ENCODE peak calls at places on chromosomes 5 and 9, in six cellular contexts. One of them, this sample, is unnamed.

GRCh38 chr9:91803143-91803940 is 146.7 kb downstream of the ROR2 start:
- DNase-seq in HFF-Myc: no peak
- DNase-seq in natural killer cell treated with Interleukin-12 subunit alpha and Interleukin-12 subunit beta and Interleukin-15 and Interleukin-18, amount 100 ng/mL, for 72 hours: no peak
- DNase-seq in iris pigment epithelial cell: peak
- DNase-seq in AG08396: peak
- DNase-seq in activated T-cell treated with anti-CD3 and anti-CD28 coated beads for 1 hour: no peak
- DNase-seq in this sample: no peak

GRCh38 chr5:61999371-61999770 is 306.6 kb upstream of the KIF2A start:
- DNase-seq in iris pigment epithelial cell: no peak
- DNase-seq in HFF-Myc: no peak
- DNase-seq in activated T-cell treated with anti-CD3 and anti-CD28 coated beads for 1 hour: no peak
- DNase-seq in natural killer cell treated with Interleukin-12 subunit alpha and Interleukin-12 subunit beta and Interleukin-15 and Interleukin-18, amount 100 ng/mL, for 72 hours: no peak
- DNase-seq in AG08396: no peak
- DNase-seq in this sample: no peak

GRCh38 chr9:134870746-134871667 is 9.6 kb upstream of the FCN2 start:
- DNase-seq in iris pigment epithelial cell: no peak
- DNase-seq in AG08396: peak
- DNase-seq in activated T-cell treated with anti-CD3 and anti-CD28 coated beads for 1 hour: no peak
- DNase-seq in HFF-Myc: no peak
- DNase-seq in natural killer cell treated with Interleukin-12 subunit alpha and Interleukin-12 subunit beta and Interleukin-15 and Interleukin-18, amount 100 ng/mL, for 72 hours: no peak
- DNase-seq in this sample: no peak

GRCh38 chr5:37777472-37778135 is 62.2 kb downstream of the GDNF start:
- DNase-seq in AG08396: no peak
- DNase-seq in HFF-Myc: no peak
- DNase-seq in iris pigment epithelial cell: peak
- DNase-seq in activated T-cell treated with anti-CD3 and anti-CD28 coated beads for 1 hour: no peak
- DNase-seq in natural killer cell treated with Interleukin-12 subunit alpha and Interleukin-12 subunit beta and Interleukin-15 and Interleukin-18, amount 100 ng/mL, for 72 hours: no peak
- DNase-seq in this sample: no peak

GRCh38 chr9:19992556-19992955 is 203.7 kb upstream of the SLC24A2 start:
- DNase-seq in HFF-Myc: no peak
- DNase-seq in natural killer cell treated with Interleukin-12 subunit alpha and Interleukin-12 subunit beta and Interleukin-15 and Interleukin-18, amount 100 ng/mL, for 72 hours: no peak
- DNase-seq in activated T-cell treated with anti-CD3 and anti-CD28 coated beads for 1 hour: no peak
- DNase-seq in AG08396: no peak
- DNase-seq in iris pigment epithelial cell: peak
- DNase-seq in this sample: no peak

GRCh38 chr5:100424017-100424416 is 111.2 kb upstream of the FAM174A start:
- DNase-seq in activated T-cell treated with anti-CD3 and anti-CD28 coated beads for 1 hour: no peak
- DNase-seq in iris pigment epithelial cell: no peak
- DNase-seq in HFF-Myc: no peak
- DNase-seq in AG08396: no peak
- DNase-seq in natural killer cell treated with Interleukin-12 subunit alpha and Interleukin-12 subunit beta and Interleukin-15 and Interleukin-18, amount 100 ng/mL, for 72 hours: no peak
- DNase-seq in this sample: no peak

GRCh38 chr5:89584339-89584956 is 701.5 kb upstream of the MEF2C start:
- DNase-seq in activated T-cell treated with anti-CD3 and anti-CD28 coated beads for 1 hour: no peak
- DNase-seq in AG08396: peak
- DNase-seq in HFF-Myc: peak
- DNase-seq in natural killer cell treated with Interleukin-12 subunit alpha and Interleukin-12 subunit beta and Interleukin-15 and Interleukin-18, amount 100 ng/mL, for 72 hours: no peak
- DNase-seq in iris pigment epithelial cell: peak
- DNase-seq in this sample: no peak

GRCh38 chr5:36741138-36741537 is 134.7 kb downstream of the SLC1A3 start:
- DNase-seq in HFF-Myc: no peak
- DNase-seq in AG08396: no peak
- DNase-seq in iris pigment epithelial cell: no peak
- DNase-seq in activated T-cell treated with anti-CD3 and anti-CD28 coated beads for 1 hour: no peak
- DNase-seq in natural killer cell treated with Interleukin-12 subunit alpha and Interleukin-12 subunit beta and Interleukin-15 and Interleukin-18, amount 100 ng/mL, for 72 hours: no peak
- DNase-seq in this sample: no peak

GRCh38 chr9:130058887-130059286 is 5.2 kb downstream of the GPR107 start:
- DNase-seq in natural killer cell treated with Interleukin-12 subunit alpha and Interleukin-12 subunit beta and Interleukin-15 and Interleukin-18, amount 100 ng/mL, for 72 hours: no peak
- DNase-seq in HFF-Myc: no peak
- DNase-seq in activated T-cell treated with anti-CD3 and anti-CD28 coated beads for 1 hour: no peak
- DNase-seq in iris pigment epithelial cell: no peak
- DNase-seq in AG08396: no peak
- DNase-seq in this sample: no peak

GRCh38 chr5:91158011-91158410 is 225.1 kb downstream of the ARRDC3 start:
- DNase-seq in iris pigment epithelial cell: no peak
- DNase-seq in natural killer cell treated with Interleukin-12 subunit alpha and Interleukin-12 subunit beta and Interleukin-15 and Interleukin-18, amount 100 ng/mL, for 72 hours: no peak
- DNase-seq in HFF-Myc: no peak
- DNase-seq in AG08396: no peak
- DNase-seq in activated T-cell treated with anti-CD3 and anti-CD28 coated beads for 1 hour: no peak
- DNase-seq in this sample: no peak

GRCh38 chr9:84254972-84255371 is 85.6 kb downstream of the SLC28A3 start:
- DNase-seq in iris pigment epithelial cell: no peak
- DNase-seq in activated T-cell treated with anti-CD3 and anti-CD28 coated beads for 1 hour: no peak
- DNase-seq in HFF-Myc: no peak
- DNase-seq in natural killer cell treated with Interleukin-12 subunit alpha and Interleukin-12 subunit beta and Interleukin-15 and Interleukin-18, amount 100 ng/mL, for 72 hours: no peak
- DNase-seq in AG08396: no peak
- DNase-seq in this sample: no peak

GRCh38 chr5:156330141-156330870 is 3.3 kb downstream of the SGCD start:
- DNase-seq in natural killer cell treated with Interleukin-12 subunit alpha and Interleukin-12 subunit beta and Interleukin-15 and Interleukin-18, amount 100 ng/mL, for 72 hours: no peak
- DNase-seq in AG08396: no peak
- DNase-seq in activated T-cell treated with anti-CD3 and anti-CD28 coated beads for 1 hour: no peak
- DNase-seq in iris pigment epithelial cell: no peak
- DNase-seq in HFF-Myc: no peak
- DNase-seq in this sample: no peak

GRCh38 chr5:135671052-135671451 is 92.3 kb upstream of the CXCL14 start:
- DNase-seq in iris pigment epithelial cell: no peak
- DNase-seq in AG08396: no peak
- DNase-seq in HFF-Myc: no peak
- DNase-seq in activated T-cell treated with anti-CD3 and anti-CD28 coated beads for 1 hour: no peak
- DNase-seq in natural killer cell treated with Interleukin-12 subunit alpha and Interleukin-12 subunit beta and Interleukin-15 and Interleukin-18, amount 100 ng/mL, for 72 hours: no peak
- DNase-seq in this sample: no peak

GRCh38 chr5:52453176-52453575 is 334.5 kb upstream of the ITGA1 start:
- DNase-seq in AG08396: no peak
- DNase-seq in HFF-Myc: no peak
- DNase-seq in iris pigment epithelial cell: no peak
- DNase-seq in activated T-cell treated with anti-CD3 and anti-CD28 coated beads for 1 hour: no peak
- DNase-seq in natural killer cell treated with Interleukin-12 subunit alpha and Interleukin-12 subunit beta and Interleukin-15 and Interleukin-18, amount 100 ng/mL, for 72 hours: no peak
- DNase-seq in this sample: no peak

GRCh38 chr5:45578270-45578669 is 117.9 kb downstream of the HCN1 start:
- DNase-seq in iris pigment epithelial cell: peak
- DNase-seq in natural killer cell treated with Interleukin-12 subunit alpha and Interleukin-12 subunit beta and Interleukin-15 and Interleukin-18, amount 100 ng/mL, for 72 hours: no peak
- DNase-seq in AG08396: no peak
- DNase-seq in HFF-Myc: no peak
- DNase-seq in activated T-cell treated with anti-CD3 and anti-CD28 coated beads for 1 hour: no peak
- DNase-seq in this sample: no peak

GRCh38 chr5:66989286-66989685 is 207.3 kb downstream of the CD180 start:
- DNase-seq in AG08396: peak
- DNase-seq in natural killer cell treated with Interleukin-12 subunit alpha and Interleukin-12 subunit beta and Interleukin-15 and Interleukin-18, amount 100 ng/mL, for 72 hours: no peak
- DNase-seq in activated T-cell treated with anti-CD3 and anti-CD28 coated beads for 1 hour: no peak
- DNase-seq in HFF-Myc: no peak
- DNase-seq in iris pigment epithelial cell: peak
- DNase-seq in this sample: peak

GRCh38 chr9:71826289-71826688 is 58.0 kb upstream of the CEMIP2 start:
- DNase-seq in AG08396: no peak
- DNase-seq in natural killer cell treated with Interleukin-12 subunit alpha and Interleukin-12 subunit beta and Interleukin-15 and Interleukin-18, amount 100 ng/mL, for 72 hours: no peak
- DNase-seq in HFF-Myc: no peak
- DNase-seq in activated T-cell treated with anti-CD3 and anti-CD28 coated beads for 1 hour: no peak
- DNase-seq in iris pigment epithelial cell: no peak
- DNase-seq in this sample: no peak

GRCh38 chr9:77152289-77152688 is 25.0 kb upstream of the VPS13A start:
- DNase-seq in iris pigment epithelial cell: no peak
- DNase-seq in natural killer cell treated with Interleukin-12 subunit alpha and Interleukin-12 subunit beta and Interleukin-15 and Interleukin-18, amount 100 ng/mL, for 72 hours: no peak
- DNase-seq in activated T-cell treated with anti-CD3 and anti-CD28 coated beads for 1 hour: no peak
- DNase-seq in HFF-Myc: no peak
- DNase-seq in AG08396: no peak
- DNase-seq in this sample: no peak

GRCh38 chr5:142548739-142549275 is 137.1 kb downstream of the FGF1 start:
- DNase-seq in iris pigment epithelial cell: peak
- DNase-seq in AG08396: peak
- DNase-seq in activated T-cell treated with anti-CD3 and anti-CD28 coated beads for 1 hour: no peak
- DNase-seq in HFF-Myc: peak
- DNase-seq in natural killer cell treated with Interleukin-12 subunit alpha and Interleukin-12 subunit beta and Interleukin-15 and Interleukin-18, amount 100 ng/mL, for 72 hours: no peak
- DNase-seq in this sample: peak

GRCh38 chr5:74124826-74125225 is 498.8 kb downstream of the ARHGEF28 start:
- DNase-seq in activated T-cell treated with anti-CD3 and anti-CD28 coated beads for 1 hour: no peak
- DNase-seq in natural killer cell treated with Interleukin-12 subunit alpha and Interleukin-12 subunit beta and Interleukin-15 and Interleukin-18, amount 100 ng/mL, for 72 hours: no peak
- DNase-seq in AG08396: peak
- DNase-seq in iris pigment epithelial cell: peak
- DNase-seq in HFF-Myc: no peak
- DNase-seq in this sample: no peak

GRCh38 chr9:8331507-8331906 is 531.9 kb upstream of the DMAC1 start:
- DNase-seq in activated T-cell treated with anti-CD3 and anti-CD28 coated beads for 1 hour: no peak
- DNase-seq in HFF-Myc: no peak
- DNase-seq in natural killer cell treated with Interleukin-12 subunit alpha and Interleukin-12 subunit beta and Interleukin-15 and Interleukin-18, amount 100 ng/mL, for 72 hours: no peak
- DNase-seq in iris pigment epithelial cell: no peak
- DNase-seq in AG08396: no peak
- DNase-seq in this sample: no peak

GRCh38 chr9:1875251-1875851 is 139.8 kb upstream of the SMARCA2 start:
- DNase-seq in iris pigment epithelial cell: no peak
- DNase-seq in HFF-Myc: no peak
- DNase-seq in AG08396: no peak
- DNase-seq in natural killer cell treated with Interleukin-12 subunit alpha and Interleukin-12 subunit beta and Interleukin-15 and Interleukin-18, amount 100 ng/mL, for 72 hours: no peak
- DNase-seq in activated T-cell treated with anti-CD3 and anti-CD28 coated beads for 1 hour: no peak
- DNase-seq in this sample: no peak

GRCh38 chr5:154355141-154355611 is 90.6 kb upstream of the SAP30L start:
- DNase-seq in activated T-cell treated with anti-CD3 and anti-CD28 coated beads for 1 hour: no peak
- DNase-seq in natural killer cell treated with Interleukin-12 subunit alpha and Interleukin-12 subunit beta and Interleukin-15 and Interleukin-18, amount 100 ng/mL, for 72 hours: no peak
- DNase-seq in AG08396: no peak
- DNase-seq in HFF-Myc: no peak
- DNase-seq in iris pigment epithelial cell: no peak
- DNase-seq in this sample: no peak

GRCh38 chr5:139185589-139185988 is 12.6 kb downstream of the SIL1 start:
- DNase-seq in natural killer cell treated with Interleukin-12 subunit alpha and Interleukin-12 subunit beta and Interleukin-15 and Interleukin-18, amount 100 ng/mL, for 72 hours: no peak
- DNase-seq in AG08396: no peak
- DNase-seq in HFF-Myc: no peak
- DNase-seq in activated T-cell treated with anti-CD3 and anti-CD28 coated beads for 1 hour: no peak
- DNase-seq in iris pigment epithelial cell: no peak
- DNase-seq in this sample: no peak

GRCh38 chr9:136886610-136887597 is 588 bp downstream of the TRAF2 start:
- DNase-seq in AG08396: peak
- DNase-seq in natural killer cell treated with Interleukin-12 subunit alpha and Interleukin-12 subunit beta and Interleukin-15 and Interleukin-18, amount 100 ng/mL, for 72 hours: peak
- DNase-seq in activated T-cell treated with anti-CD3 and anti-CD28 coated beads for 1 hour: no peak
- DNase-seq in iris pigment epithelial cell: peak
- DNase-seq in HFF-Myc: no peak
- DNase-seq in this sample: no peak

GRCh38 chr5:154813736-154814135 is 36.7 kb downstream of the FAXDC2 start:
- DNase-seq in iris pigment epithelial cell: no peak
- DNase-seq in natural killer cell treated with Interleukin-12 subunit alpha and Interleukin-12 subunit beta and Interleukin-15 and Interleukin-18, amount 100 ng/mL, for 72 hours: no peak
- DNase-seq in HFF-Myc: no peak
- DNase-seq in activated T-cell treated with anti-CD3 and anti-CD28 coated beads for 1 hour: peak
- DNase-seq in AG08396: no peak
- DNase-seq in this sample: no peak

GRCh38 chr5:91699429-91699828 is 316.3 kb upstream of the ARRDC3 start:
- DNase-seq in iris pigment epithelial cell: no peak
- DNase-seq in activated T-cell treated with anti-CD3 and anti-CD28 coated beads for 1 hour: no peak
- DNase-seq in natural killer cell treated with Interleukin-12 subunit alpha and Interleukin-12 subunit beta and Interleukin-15 and Interleukin-18, amount 100 ng/mL, for 72 hours: no peak
- DNase-seq in AG08396: no peak
- DNase-seq in HFF-Myc: no peak
- DNase-seq in this sample: no peak

GRCh38 chr9:101708855-101709254 is 29.6 kb downstream of the GRIN3A start:
- DNase-seq in AG08396: no peak
- DNase-seq in activated T-cell treated with anti-CD3 and anti-CD28 coated beads for 1 hour: no peak
- DNase-seq in iris pigment epithelial cell: no peak
- DNase-seq in HFF-Myc: no peak
- DNase-seq in natural killer cell treated with Interleukin-12 subunit alpha and Interleukin-12 subunit beta and Interleukin-15 and Interleukin-18, amount 100 ng/mL, for 72 hours: no peak
- DNase-seq in this sample: no peak

GRCh38 chr5:181069767-181070491 is 29.9 kb downstream of the BTNL9 start:
- DNase-seq in HFF-Myc: no peak
- DNase-seq in natural killer cell treated with Interleukin-12 subunit alpha and Interleukin-12 subunit beta and Interleukin-15 and Interleukin-18, amount 100 ng/mL, for 72 hours: no peak
- DNase-seq in AG08396: no peak
- DNase-seq in iris pigment epithelial cell: peak
- DNase-seq in activated T-cell treated with anti-CD3 and anti-CD28 coated beads for 1 hour: no peak
- DNase-seq in this sample: no peak

GRCh38 chr5:1268666-1269065 is 26.2 kb downstream of the TERT start:
- DNase-seq in HFF-Myc: no peak
- DNase-seq in iris pigment epithelial cell: no peak
- DNase-seq in AG08396: no peak
- DNase-seq in natural killer cell treated with Interleukin-12 subunit alpha and Interleukin-12 subunit beta and Interleukin-15 and Interleukin-18, amount 100 ng/mL, for 72 hours: no peak
- DNase-seq in activated T-cell treated with anti-CD3 and anti-CD28 coated beads for 1 hour: peak
- DNase-seq in this sample: no peak

GRCh38 chr9:34540826-34541225 is 18.0 kb upstream of the ENHO start:
- DNase-seq in natural killer cell treated with Interleukin-12 subunit alpha and Interleukin-12 subunit beta and Interleukin-15 and Interleukin-18, amount 100 ng/mL, for 72 hours: no peak
- DNase-seq in AG08396: peak
- DNase-seq in activated T-cell treated with anti-CD3 and anti-CD28 coated beads for 1 hour: no peak
- DNase-seq in iris pigment epithelial cell: peak
- DNase-seq in HFF-Myc: no peak
- DNase-seq in this sample: no peak

GRCh38 chr9:137745541-137745991 is 126.8 kb downstream of the EHMT1 start:
- DNase-seq in AG08396: peak
- DNase-seq in activated T-cell treated with anti-CD3 and anti-CD28 coated beads for 1 hour: no peak
- DNase-seq in HFF-Myc: no peak
- DNase-seq in iris pigment epithelial cell: peak
- DNase-seq in natural killer cell treated with Interleukin-12 subunit alpha and Interleukin-12 subunit beta and Interleukin-15 and Interleukin-18, amount 100 ng/mL, for 72 hours: no peak
- DNase-seq in this sample: no peak

GRCh38 chr5:36777105-36777757 is 99.3 kb upstream of the NIPBL start:
- DNase-seq in AG08396: peak
- DNase-seq in iris pigment epithelial cell: peak
- DNase-seq in HFF-Myc: no peak
- DNase-seq in activated T-cell treated with anti-CD3 and anti-CD28 coated beads for 1 hour: no peak
- DNase-seq in natural killer cell treated with Interleukin-12 subunit alpha and Interleukin-12 subunit beta and Interleukin-15 and Interleukin-18, amount 100 ng/mL, for 72 hours: no peak
- DNase-seq in this sample: no peak

GRCh38 chr5:25544652-25545249 is 900.0 kb upstream of the CDH10 start:
- DNase-seq in HFF-Myc: no peak
- DNase-seq in activated T-cell treated with anti-CD3 and anti-CD28 coated beads for 1 hour: no peak
- DNase-seq in iris pigment epithelial cell: peak
- DNase-seq in AG08396: no peak
- DNase-seq in natural killer cell treated with Interleukin-12 subunit alpha and Interleukin-12 subunit beta and Interleukin-15 and Interleukin-18, amount 100 ng/mL, for 72 hours: no peak
- DNase-seq in this sample: no peak

This sample was measured in SK-N-MC.